ENCODE peak calls at places on chromosomes 2 and 18, in six cellular contexts. C, Y, J, N, H and V are unnamed samples. For H3K79me1, the result is how much of the 10 kb centered on the place peaks cover.

GRCh38 chr18:75256376-75256775 is 45.8 kb downstream of the TSHZ1 start:
- DNase-seq in H (no peak), J (no peak), C (peak), N (no peak), Y (no peak), V (no peak)

GRCh38 chr2:179606141-179606540 is 255.3 kb downstream of the ZNF385B start:
- DNase-seq in C (no peak), Y (no peak), N (no peak), H (peak), J (no peak), V (no peak)

GRCh38 chr2:96924775-96925747 is 55.2 kb upstream of the SEMA4C start:
- DNase-seq in J (no peak), N (no peak), H (peak), Y (no peak), C (no peak), V (no peak)

GRCh38 chr2:177148477-177149154 is 64.0 kb upstream of the HNRNPA3 start:
- DNase-seq in Y (peak), H (peak), J (peak), N (peak), C (peak), V (peak)

GRCh38 chr18:55264108-55264507 is 304.8 kb upstream of the CCDC68 start:
- DNase-seq in H (peak), N (no peak), Y (no peak), C (peak), J (peak), V (no peak)

GRCh38 chr2:233445152-233445830 is 91.0 kb downstream of the DGKD start:
- DNase-seq in C (no peak), J (no peak), H (no peak), N (no peak), Y (no peak), V (no peak)

GRCh38 chr2:207528980-207529329 is 807 bp upstream of the CREB1 start:
- DNase-seq in C (no peak), Y (no peak), N (peak), J (no peak), H (peak), V (peak)

GRCh38 chr2:147250652-147251356 is 594.0 kb upstream of the ACVR2A start:
- DNase-seq in Y (no peak), C (no peak), H (no peak), N (no peak), J (no peak), V (no peak)

GRCh38 chr2:231900486-231900942 is 25.7 kb downstream of the NPPC start:
- DNase-seq in Y (peak), C (peak), N (peak), J (peak), H (peak), V (peak)

GRCh38 chr2:233247744-233248143 is 3.7 kb upstream of the ATG16L1 start:
- DNase-seq in H (peak), N (no peak), J (no peak), C (peak), Y (no peak), V (peak)

GRCh38 chr18:12327510-12328178 is 19.6 kb downstream of the TUBB6 start:
- DNase-seq in H (peak), C (peak), N (peak), J (peak), Y (peak), V (peak)

GRCh38 chr2:20171445-20171977 is 53.4 kb downstream of the SDC1 start:
- DNase-seq in H (no peak), J (no peak), Y (no peak), C (no peak), N (peak), V (no peak)

GRCh38 chr18:62984656-62985315 is 269.4 kb downstream of the PHLPP1 start:
- DNase-seq in J (no peak), C (no peak), N (no peak), H (no peak), Y (no peak), V (no peak)

GRCh38 chr2:179800776-179801175 is 60.6 kb downstream of the ZNF385B start:
- DNase-seq in N (no peak), H (peak), C (no peak), J (no peak), Y (no peak), V (no peak)

GRCh38 chr2:150976604-150977003 is 285.1 kb downstream of the RBM43 start:
- DNase-seq in C (no peak), J (no peak), N (no peak), H (no peak), Y (no peak), V (no peak)

GRCh38 chr2:150971910-150972309 is 289.8 kb downstream of the RBM43 start:
- DNase-seq in H (no peak), C (no peak), J (no peak), N (no peak), Y (no peak), V (no peak)

GRCh38 chr2:150977296-150977695 is 284.4 kb downstream of the RBM43 start:
- DNase-seq in H (peak), J (no peak), Y (peak), C (no peak), N (peak), V (no peak)

GRCh38 chr2:150974223-150974622 is 287.4 kb downstream of the RBM43 start:
- DNase-seq in J (no peak), C (no peak), N (no peak), H (no peak), Y (no peak), V (no peak)

GRCh38 chr2:150974864-150975263 is 286.8 kb downstream of the RBM43 start:
- DNase-seq in J (no peak), H (no peak), C (no peak), Y (no peak), N (no peak), V (peak)
- H3K14ac ChIP-seq in J (no peak), H (peak), C (no peak), Y (no peak), N (no peak), V (no peak)

DNA sequence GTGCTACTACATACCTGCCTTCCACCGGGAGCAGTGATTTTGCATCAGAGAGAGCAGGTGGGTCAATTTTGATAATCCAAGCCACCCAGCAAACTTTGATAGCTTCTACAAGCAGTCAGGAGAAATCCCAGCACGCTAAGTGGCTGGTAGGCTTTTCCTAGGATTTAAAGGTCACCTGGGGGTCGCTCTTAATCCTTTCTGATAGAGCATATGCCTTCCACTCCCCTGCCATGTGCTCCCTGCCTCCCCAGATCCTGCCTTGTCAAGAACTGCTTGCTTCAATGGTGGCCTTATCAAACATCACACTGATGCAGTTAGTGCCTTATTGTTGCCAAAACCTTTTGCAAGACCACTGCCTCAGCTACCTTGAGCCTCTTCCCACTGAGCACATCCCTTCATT is 462.3 kb upstream of the MEX3C start:
- DNase-seq in C (no peak), J (no peak), H (no peak), N (no peak), Y (no peak), V (no peak)
- H2BK120ac ChIP-seq in C (no peak), J (no peak), H (no peak), N (no peak), Y (no peak), V (no peak)

GRCh38 chr2:128286905-128287779 is 31.5 kb downstream of the HS6ST1 start:
- DNase-seq in C (no peak), N (no peak), Y (no peak), J (no peak), H (no peak), V (no peak)
- H3K79me1 ChIP-seq in C (half or more), N (under half), Y (under half), J (under half), H (under half), V (half or more)

GRCh38 chr2:23132000-23132399 is 253.0 kb upstream of the KLHL29 start:
- DNase-seq in Y (no peak), N (no peak), H (no peak), J (no peak), C (no peak), V (no peak)
- H3K14ac ChIP-seq in Y (no peak), N (no peak), H (no peak), J (no peak), C (no peak), V (no peak)

GRCh38 chr2:47782557-47783490 is at the start of gene MSH6:
- DNase-seq in C (peak), J (peak), N (peak), H (peak), Y (peak), V (peak)
- H2BK120ac ChIP-seq in C (peak), J (peak), N (no peak), H (peak), Y (peak), V (peak)

GRCh38 chr2:235011607-235011928 is 59.8 kb downstream of the SH3BP4 start:
- DNase-seq in Y (no peak), J (no peak), C (no peak), H (no peak), N (peak), V (no peak)
- H3K79me1 ChIP-seq in Y (under half), J (under half), C (half or more), H (under half), N (under half), V (under half)

GRCh38 chr18:8366070-8366469 is 243.2 kb upstream of the RAB12 start:
- DNase-seq in Y (no peak), H (no peak), N (no peak), C (no peak), J (no peak), V (no peak)
- H3K14ac ChIP-seq in Y (no peak), H (no peak), N (no peak), C (no peak), J (no peak), V (no peak)

GRCh38 chr2:189222440-189222839 is 42.9 kb upstream of the COL5A2 start:
- DNase-seq in Y (no peak), J (no peak), H (no peak), C (no peak), N (no peak), V (peak)
- H2BK120ac ChIP-seq in Y (no peak), J (no peak), H (no peak), C (peak), N (no peak), V (no peak)